ENCODE peak calls at places on chromosomes 5 and 9, in eight cellular contexts. D is heart right ventricle, V is ascending aorta, I is adipocyte, X is H1, K is body of pancreas, T is kidney, Q is tibial nerve. F is an unnamed sample. For H3K4me1, the result is how much of the 10 kb centered on the place peaks cover.

GRCh38 chr9:1210954-1211353 is 160.8 kb downstream of the DMRT2 start:
- DNase-seq in D (no peak), V (no peak), I (no peak), X (no peak), K (no peak), T (no peak), Q (no peak), F (no peak)

GRCh38 chr5:142650060-142650459 is 35.8 kb downstream of the FGF1 start:
- DNase-seq in D (no peak), V (no peak), I (no peak), X (no peak), K (no peak), T (no peak), Q (no peak), F (no peak)

GRCh38 chr5:10301266-10301665 is 6.4 kb downstream of the CMBL start:
- DNase-seq in D (no peak), V (no peak), I (no peak), X (no peak), K (no peak), T (no peak), Q (no peak), F (no peak)

GRCh38 chr5:1752881-1753280 is 46.8 kb downstream of the MRPL36 start:
- DNase-seq in D (no peak), V (no peak), I (no peak), X (no peak), K (no peak), T (peak), Q (no peak), F (peak)

GRCh38 chr5:132481243-132482211 is 9.0 kb downstream of the IRF1 start:
- DNase-seq in D (no peak), V (peak), I (no peak), X (no peak), K (no peak), T (no peak), Q (no peak), F (peak)

GRCh38 chr9:99112750-99113417 is 8.0 kb downstream of the TGFBR1 start:
- DNase-seq in D (no peak), V (no peak), I (no peak), X (no peak), K (no peak), T (no peak), Q (no peak), F (no peak)

GRCh38 chr9:134894136-134894860 is 13.7 kb downstream of the FCN2 start:
- DNase-seq in D (no peak), V (no peak), I (no peak), X (no peak), K (no peak), T (no peak), Q (no peak), F (no peak)

GRCh38 chr9:89795555-89796195 is 190.9 kb downstream of the GADD45G start:
- DNase-seq in D (no peak), V (no peak), I (no peak), X (no peak), K (no peak), T (no peak), Q (no peak), F (no peak)

GRCh38 chr9:98536542-98537173 is 172.1 kb downstream of the GABBR2 start:
- DNase-seq in D (no peak), V (no peak), I (no peak), X (peak), K (no peak), T (no peak), Q (no peak), F (no peak)

GRCh38 chr5:135186662-135187522 is 152.9 kb upstream of the PITX1 start:
- DNase-seq in D (no peak), V (no peak), I (peak), X (no peak), K (no peak), T (no peak), Q (no peak), F (no peak)

GRCh38 chr5:143119881-143120341 is 283.6 kb downstream of the NR3C1 start:
- DNase-seq in D (no peak), V (no peak), I (no peak), X (no peak), K (no peak), T (no peak), Q (no peak), F (no peak)

GRCh38 chr9:93205045-93205768 is 21.3 kb downstream of the WNK2 start:
- DNase-seq in D (peak), V (no peak), I (peak), X (no peak), K (peak), T (peak), Q (no peak), F (peak)

GRCh38 chr5:60260658-60261057 is 367.1 kb upstream of the PDE4D start:
- DNase-seq in D (no peak), V (no peak), I (no peak), X (no peak), K (no peak), T (no peak), Q (no peak), F (no peak)

GRCh38 chr5:59001154-59001553 is 418.3 kb downstream of the RAB3C start:
- DNase-seq in D (no peak), V (no peak), I (peak), X (no peak), K (no peak), T (no peak), Q (no peak), F (no peak)

GRCh38 chr9:20925256-20926046 is 106.0 kb downstream of the HACD4 start:
- DNase-seq in D (no peak), V (no peak), I (no peak), X (no peak), K (no peak), T (no peak), Q (no peak), F (no peak)

GRCh38 chr9:83062653-83063527 is at the start of gene RASEF:
- DNase-seq in D (no peak), V (no peak), I (peak), X (peak), K (peak), T (peak), Q (no peak), F (no peak)

GRCh38 chr5:67020231-67020630 is 176.4 kb downstream of the CD180 start:
- DNase-seq in D (no peak), V (no peak), I (no peak), X (no peak), K (no peak), T (no peak), Q (no peak), F (no peak)

GRCh38 chr9:87109851-87110250 is 162.5 kb upstream of the GAS1 start:
- DNase-seq in D (no peak), V (no peak), I (peak), X (no peak), K (no peak), T (no peak), Q (no peak), F (no peak)
- H3K4me1 ChIP-seq in D (under half), V (under half), I (under half), X (under half), K (under half), T (under half), Q (under half), F (under half)

GRCh38 chr9:86943223-86943870 is 4.0 kb downstream of the GAS1 start:
- DNase-seq in D (no peak), V (no peak), I (peak), X (no peak), K (peak), T (no peak), Q (no peak), F (peak)

GRCh38 chr9:86942352-86943222 is 4.7 kb downstream of the GAS1 start:
- DNase-seq in D (no peak), V (no peak), I (peak), X (no peak), K (no peak), T (no peak), Q (no peak), F (no peak)

GRCh38 chr9:86945868-86946711 is 1.2 kb downstream of the GAS1 start:
- DNase-seq in D (peak), V (no peak), I (peak), X (no peak), K (peak), T (peak), Q (peak), F (peak)

GRCh38 chr9:86944974-86945867 is 2.1 kb downstream of the GAS1 start:
- DNase-seq in D (peak), V (no peak), I (peak), X (no peak), K (peak), T (peak), Q (no peak), F (peak)

GRCh38 chr9:86943871-86944240 is 3.5 kb downstream of the GAS1 start:
- DNase-seq in D (no peak), V (no peak), I (no peak), X (no peak), K (no peak), T (no peak), Q (no peak), F (no peak)
- H3K4me1 ChIP-seq in D (under half), V (under half), I (under half), X (under half), K (under half), T (under half), Q (under half), F (under half)

DNA sequence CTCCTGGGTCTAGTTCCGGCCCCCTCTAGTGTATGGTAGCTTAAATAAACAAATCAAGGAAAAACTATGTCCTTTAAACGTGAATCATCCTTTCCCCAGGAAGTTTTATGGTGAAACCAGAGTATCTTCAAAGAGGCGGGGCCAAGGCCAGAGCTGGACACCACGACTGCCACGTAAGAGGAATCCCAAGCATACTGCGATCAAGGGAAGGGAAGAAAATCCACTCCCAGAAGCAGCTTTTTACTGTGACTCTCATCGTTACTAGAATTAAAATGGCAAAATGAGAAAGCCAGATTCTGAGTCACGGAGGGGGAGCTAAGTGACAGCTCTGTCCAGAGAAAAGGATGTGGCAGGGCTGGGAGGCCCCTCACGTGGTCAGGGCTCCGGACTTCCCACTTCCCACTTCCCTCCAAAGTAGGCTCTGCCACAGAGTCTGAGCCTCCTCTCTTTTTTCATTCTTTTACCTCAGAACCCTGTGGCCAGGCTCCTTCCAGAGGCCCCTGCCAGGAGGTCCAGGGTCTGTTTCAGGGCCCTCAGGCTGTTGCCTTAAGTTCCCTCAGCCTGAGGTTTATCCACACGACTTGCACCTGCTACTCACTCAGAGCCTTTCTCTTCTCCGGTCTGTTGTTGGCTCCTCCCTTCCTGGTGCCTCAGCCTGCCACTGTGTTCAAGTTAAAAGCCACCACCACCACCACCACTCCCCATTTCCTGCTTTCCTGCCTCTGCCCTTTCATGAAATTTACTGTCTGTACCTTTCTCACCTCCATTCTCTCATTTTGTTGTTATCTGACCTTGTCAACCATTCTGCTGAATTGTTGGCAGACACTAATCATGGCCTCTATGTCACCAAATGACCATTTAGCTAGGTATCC is 1.4 kb upstream of the GLRX start:
- DNase-seq in D (peak), V (no peak), I (peak), X (no peak), K (peak), T (no peak), Q (peak), F (peak)
- H3K4me1 ChIP-seq in D (under half), V (under half), I (under half), X (under half), K (under half), T (under half), Q (under half), F (under half)

GRCh38 chr5:61318374-61318773 is 13.7 kb upstream of the ZSWIM6 start:
- DNase-seq in D (no peak), V (no peak), I (no peak), X (no peak), K (no peak), T (no peak), Q (no peak), F (no peak)

GRCh38 chr5:61322738-61323429 is 9.2 kb upstream of the ZSWIM6 start:
- DNase-seq in D (no peak), V (no peak), I (no peak), X (no peak), K (no peak), T (peak), Q (no peak), F (no peak)

GRCh38 chr5:61320860-61321259 is 11.2 kb upstream of the ZSWIM6 start:
- DNase-seq in D (no peak), V (no peak), I (no peak), X (no peak), K (no peak), T (no peak), Q (no peak), F (no peak)

GRCh38 chr5:61321650-61322049 is 10.4 kb upstream of the ZSWIM6 start:
- DNase-seq in D (no peak), V (no peak), I (no peak), X (no peak), K (no peak), T (no peak), Q (no peak), F (no peak)

DNA sequence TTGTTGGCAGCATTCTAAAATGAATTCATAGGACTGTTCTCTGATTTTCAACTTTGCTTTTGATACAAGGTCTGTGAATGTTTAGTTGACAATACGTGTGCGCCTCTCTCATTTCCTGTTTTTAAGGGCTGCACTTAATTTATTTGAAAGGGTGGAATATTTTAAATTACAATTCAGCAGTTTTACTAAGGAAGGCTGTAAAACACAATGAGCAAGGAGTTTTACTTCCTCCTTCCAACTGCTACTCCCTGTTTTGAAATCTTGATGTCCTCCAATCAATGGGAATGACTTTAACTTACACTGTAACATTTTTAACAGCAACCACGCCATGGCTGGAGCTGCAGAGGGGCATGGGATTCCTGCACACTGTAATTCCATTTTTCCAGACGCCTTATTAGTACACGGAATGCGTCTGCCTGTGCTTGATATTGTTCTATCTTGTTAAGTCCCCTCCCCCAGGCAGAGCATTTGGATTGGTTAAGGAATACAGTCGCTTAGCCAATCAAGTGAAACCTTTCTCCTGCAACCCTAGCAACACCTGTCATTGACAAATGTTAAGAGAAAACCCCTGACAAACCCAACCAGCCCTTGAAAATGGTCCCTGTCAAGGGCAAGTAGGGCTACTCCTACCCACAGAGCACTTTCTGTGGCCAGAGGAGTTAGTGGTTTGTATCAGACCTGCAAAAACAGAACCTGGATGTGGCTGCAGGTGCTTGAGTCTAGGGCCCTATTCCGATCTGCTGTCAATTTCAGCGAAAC is 12.5 kb upstream of the ZSWIM6 start:
- DNase-seq in D (no peak), V (no peak), I (no peak), X (no peak), K (peak), T (no peak), Q (no peak), F (no peak)
- H3K4me1 ChIP-seq in D (under half), V (under half), I (under half), X (under half), K (under half), T (under half), Q (under half), F (under half)

DNA sequence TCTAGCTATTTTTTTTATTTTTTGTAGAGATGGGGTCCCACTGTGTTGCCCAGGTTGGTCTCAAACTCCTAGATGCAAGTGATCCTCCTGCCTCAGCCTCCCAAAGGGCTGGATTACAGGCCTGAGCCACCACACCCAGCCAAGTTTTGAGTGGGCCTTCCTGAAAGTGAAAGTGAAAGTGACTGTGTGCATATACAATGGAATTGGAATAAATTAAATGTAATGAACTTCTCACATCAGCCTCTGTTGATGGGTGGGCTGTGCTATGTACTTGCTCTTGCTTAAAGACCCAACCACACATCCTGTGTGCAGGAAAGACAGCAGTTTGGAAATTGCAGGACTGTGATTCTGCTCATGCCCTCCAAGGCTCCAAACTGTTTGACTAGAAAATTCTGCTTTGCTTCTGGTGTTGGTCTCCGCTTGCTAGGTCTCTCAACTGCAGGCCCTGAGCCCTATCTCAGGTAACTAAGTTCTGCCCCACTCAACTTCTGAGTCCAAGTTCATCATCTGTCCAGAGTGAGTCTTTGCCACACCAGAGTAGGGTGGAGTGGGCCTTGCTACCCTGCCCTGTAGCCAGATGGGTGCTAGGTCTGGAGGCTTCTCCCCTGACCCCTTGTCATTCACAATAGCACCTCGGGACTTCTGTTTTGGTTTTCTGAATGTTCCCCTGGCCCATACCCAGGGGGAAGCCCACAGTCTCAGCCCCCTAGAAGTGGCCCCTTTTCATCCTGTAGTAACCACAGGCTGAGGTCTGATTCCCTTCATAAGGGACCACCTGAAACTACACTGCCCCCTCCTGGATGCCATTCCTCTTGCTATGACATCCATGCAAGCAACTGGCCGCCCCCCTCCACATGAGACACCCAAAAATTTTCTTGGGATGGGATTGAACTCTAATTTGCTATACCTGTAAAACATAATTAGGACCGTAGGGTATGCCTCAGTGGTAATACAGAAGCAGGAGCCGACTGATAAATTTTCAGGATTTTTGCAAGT is 36.5 kb upstream of the RAD23B start:
- DNase-seq in D (no peak), V (no peak), I (no peak), X (no peak), K (no peak), T (no peak), Q (no peak), F (no peak)
- H3K4me1 ChIP-seq in D (under half), V (under half), I (under half), X (under half), K (half or more), T (under half), Q (under half), F (under half)

GRCh38 chr5:171955761-171956160 is 50.7 kb downstream of the FBXW11 start:
- DNase-seq in D (no peak), V (no peak), I (no peak), X (no peak), K (no peak), T (no peak), Q (no peak), F (no peak)
- H3K4me1 ChIP-seq in D (half or more), V (under half), I (under half), X (under half), K (half or more), T (under half), Q (half or more), F (half or more)